ENCODE peak calls at places on chromosomes 12 and 14, in six cellular contexts. W is body of pancreas, I is BE2C, B is mesothelial cell of epicardium, L is endothelial cell, G is dorsolateral prefrontal cortex. O is an unnamed sample.

GRCh38 chr12:103735291-103735690 is 105.7 kb downstream of the NT5DC3 start:
- DNase-seq in W (no peak), B (no peak), I (no peak), G (no peak), L (no peak), O (no peak)

GRCh38 chr14:63011609-63012008 is 33.6 kb downstream of the KCNH5 start:
- DNase-seq in W (no peak), I (peak), G (no peak), L (no peak), B (no peak), O (no peak)

GRCh38 chr12:66467932-66468331 is 165.6 kb downstream of the HELB start:
- DNase-seq in B (no peak), G (no peak), L (no peak), I (no peak), W (no peak), O (no peak)

GRCh38 chr12:51871126-51871525 is 16.8 kb upstream of the ANKRD33 start:
- DNase-seq in B (no peak), W (no peak), G (no peak), I (no peak), L (no peak), O (no peak)

GRCh38 chr14:100645200-100645985 is 58.2 kb upstream of the BEGAIN start:
- DNase-seq in G (peak), I (peak), L (peak), W (peak), B (peak), O (peak)

GRCh38 chr14:94738097-94738496 is 31.8 kb downstream of the GSC start:
- DNase-seq in G (no peak), I (no peak), L (no peak), B (no peak), W (no peak), O (no peak)

GRCh38 chr14:95482967-95483842 is 33.2 kb downstream of the SYNE3 start:
- DNase-seq in I (peak), B (no peak), W (peak), L (no peak), G (peak), O (no peak)

GRCh38 chr14:85634205-85634604 is 104.3 kb downstream of the FLRT2 start:
- DNase-seq in W (no peak), G (no peak), L (no peak), B (no peak), I (no peak), O (no peak)

GRCh38 chr14:34256223-34256622 is 205.8 kb downstream of the SPTSSA start:
- DNase-seq in I (no peak), G (no peak), L (no peak), W (no peak), B (no peak), O (no peak)

GRCh38 chr14:89587128-89587420 is 170.0 kb upstream of the FOXN3 start:
- DNase-seq in G (no peak), W (no peak), I (no peak), B (no peak), L (no peak), O (no peak)

GRCh38 chr14:24795406-24795805 is 161.4 kb upstream of the GZMB start:
- DNase-seq in W (no peak), G (no peak), B (no peak), I (no peak), L (no peak), O (no peak)

GRCh38 chr14:24789277-24789832 is 155.4 kb upstream of the GZMB start:
- DNase-seq in L (no peak), B (no peak), W (no peak), G (no peak), I (no peak), O (no peak)

GRCh38 chr14:24798911-24799310 is 164.9 kb upstream of the GZMB start:
- DNase-seq in W (no peak), B (no peak), L (no peak), I (no peak), G (no peak), O (no peak)

GRCh38 chr14:24790196-24790595 is 156.2 kb upstream of the GZMB start:
- DNase-seq in G (no peak), W (no peak), I (no peak), L (no peak), B (no peak), O (no peak)

DNA sequence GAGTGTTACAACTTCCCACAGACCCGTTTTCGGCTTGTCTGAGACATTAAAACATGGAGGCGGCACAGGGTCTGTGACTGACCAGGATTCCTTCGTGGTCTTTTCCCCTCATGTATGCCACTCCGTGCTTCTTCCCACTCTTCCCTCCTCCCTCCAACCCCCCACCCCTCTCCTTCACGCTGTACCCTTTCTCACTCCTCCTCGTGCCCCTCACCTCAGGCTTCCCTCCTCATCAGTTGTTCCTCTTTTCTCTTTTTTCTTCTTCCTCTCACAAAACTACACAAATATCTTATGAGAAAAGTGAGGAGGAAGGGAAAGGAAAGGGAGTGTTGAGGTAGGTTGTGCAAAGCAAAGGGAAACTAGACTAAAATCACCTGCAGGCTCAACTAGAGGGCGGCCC is 160.9 kb upstream of the GZMB start:
- DNase-seq in G (no peak), I (no peak), L (no peak), W (no peak), B (no peak), O (no peak)
- TF ChIP-seq CTCF in G (no peak), I (no peak), L (no peak), W (no peak), B (no peak), O (no peak)

DNA sequence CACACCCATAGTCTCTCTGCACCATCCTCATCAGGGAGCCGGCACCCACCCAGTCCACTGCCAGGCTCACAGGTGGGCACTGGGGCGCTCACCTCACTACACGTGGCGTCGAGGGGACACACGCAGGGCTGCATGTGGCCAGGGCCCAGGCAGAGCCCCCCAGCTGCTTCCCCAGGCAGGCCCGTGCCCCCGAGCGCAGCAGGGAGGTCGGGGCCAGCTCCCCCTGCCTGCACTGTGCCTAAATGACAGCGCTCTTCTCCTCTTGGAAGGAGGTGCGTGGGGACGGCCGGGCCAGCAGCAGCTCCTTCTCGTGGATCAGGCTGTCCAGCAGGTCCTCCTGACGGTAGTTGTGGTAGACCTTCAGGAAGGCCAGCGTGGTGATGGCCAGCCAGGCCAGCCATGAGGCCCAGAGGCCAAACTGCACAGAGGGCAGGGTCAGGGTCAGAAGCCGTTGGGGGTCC is 11.3 kb downstream of the TMEM179 start:
- DNase-seq in I (peak), B (no peak), G (no peak), L (no peak), W (no peak), O (no peak)
- TF ChIP-seq CTCF in I (no peak), B (no peak), G (no peak), L (no peak), W (no peak), O (no peak)

DNA sequence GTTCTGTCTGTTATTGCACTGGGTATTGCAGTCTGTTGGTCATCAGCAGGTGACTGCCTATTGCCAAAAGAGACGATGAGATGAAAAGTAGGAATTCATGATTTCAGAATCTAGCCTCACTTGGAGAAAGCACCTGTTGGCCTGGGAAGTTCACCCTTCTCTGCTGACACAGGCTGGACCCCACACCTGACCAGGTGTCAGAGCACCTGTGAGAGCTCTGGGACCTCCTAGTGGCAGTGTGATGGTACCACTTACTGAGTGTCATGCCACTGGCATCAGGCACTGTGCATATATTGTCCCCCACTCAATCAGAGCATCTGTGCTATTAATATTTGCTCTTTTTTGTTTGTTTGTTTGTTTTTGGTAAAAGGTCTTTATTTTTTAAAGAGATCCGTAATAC is 68.0 kb downstream of the RASSF3 start:
- DNase-seq in I (no peak), B (no peak), L (no peak), G (no peak), W (no peak), O (no peak)
- TF ChIP-seq CTCF in I (no peak), B (no peak), L (no peak), G (no peak), W (no peak), O (peak)

DNA sequence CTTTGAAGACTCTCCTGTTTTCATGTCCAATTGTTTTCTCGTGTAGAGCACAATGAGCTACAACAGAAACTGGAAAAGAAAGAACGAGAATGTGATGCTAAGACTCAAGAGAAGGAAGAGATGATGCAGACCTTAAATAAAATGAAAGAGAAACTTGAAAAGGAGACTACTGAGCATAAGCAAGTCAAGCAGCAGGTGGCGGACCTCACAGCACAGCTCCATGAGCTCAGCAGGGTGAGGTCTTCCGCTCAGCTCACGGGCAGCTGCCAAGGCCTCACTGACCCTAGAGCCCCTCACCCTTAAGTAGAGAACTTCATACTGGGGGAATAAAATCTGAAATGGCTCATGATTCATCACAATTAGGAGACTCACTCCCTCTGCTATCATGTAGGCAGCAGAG is 134.7 kb downstream of the GPR135 start:
- DNase-seq in I (no peak), L (no peak), W (no peak), B (no peak), G (no peak), O (no peak)
- TF ChIP-seq CTCF in I (no peak), L (no peak), W (no peak), B (no peak), G (no peak), O (no peak)

GRCh38 chr12:26121841-26122680 is 2.8 kb downstream of the BHLHE41 start:
- DNase-seq in I (peak), L (peak), G (no peak), B (no peak), W (peak), O (no peak)
- TF ChIP-seq CTCF in I (no peak), L (no peak), G (no peak), B (no peak), W (no peak), O (peak)

GRCh38 chr12:3752741-3753486 is at the start of gene CRACR2A:
- DNase-seq in G (peak), I (peak), W (peak), L (peak), B (peak), O (no peak)
- TF ChIP-seq CTCF in G (no peak), I (peak), W (peak), L (peak), B (peak), O (peak)

GRCh38 chr12:21827135-21827534 is 52.6 kb upstream of the KCNJ8 start:
- DNase-seq in B (no peak), G (no peak), W (no peak), I (no peak), L (no peak), O (no peak)
- TF ChIP-seq CTCF in B (no peak), G (no peak), W (no peak), I (no peak), L (no peak), O (no peak)

O was measured in keratinocyte.